ENCODE peak calls at places on chromosomes 3 and 15, in four cellular contexts. I is GM04504, J is hepatocyte, R is hippocampal formation. F is an unnamed sample.

GRCh38 chr3:183038221-183038620 is 57.9 kb upstream of the DCUN1D1 start:
- DNase-seq in I (no peak), J (no peak), R (no peak), F (no peak)

GRCh38 chr15:29670945-29671307 is 151.3 kb downstream of the TJP1 start:
- DNase-seq in I (no peak), J (peak), R (no peak), F (peak)

GRCh38 chr3:96814581-96815567 is at the start of gene EPHA6:
- DNase-seq in I (no peak), J (peak), R (peak), F (no peak)

GRCh38 chr3:108489776-108490175 is 20.6 kb downstream of the MYH15 start:
- DNase-seq in I (no peak), J (peak), R (peak), F (no peak)

GRCh38 chr3:124760601-124761000 is 30.3 kb downstream of the UMPS start:
- DNase-seq in I (peak), J (peak), R (no peak), F (no peak)

GRCh38 chr3:9500108-9501050 is 53.2 kb downstream of the LHFPL4 start:
- DNase-seq in I (peak), J (peak), R (no peak), F (peak)

GRCh38 chr15:90376789-90377188 is 11.3 kb upstream of the IQGAP1 start:
- DNase-seq in I (no peak), J (no peak), R (no peak), F (no peak)

GRCh38 chr3:15606434-15606891 is 4.9 kb downstream of the BTD start:
- DNase-seq in I (no peak), J (peak), R (no peak), F (no peak)

GRCh38 chr3:13822042-13822441 is 57.8 kb downstream of the WNT7A start:
- DNase-seq in I (no peak), J (no peak), R (no peak), F (no peak)

GRCh38 chr3:41318520-41318919 is 119.2 kb downstream of the CTNNB1 start:
- DNase-seq in I (no peak), J (peak), R (no peak), F (no peak)

GRCh38 chr15:74441248-74441939 is 7.6 kb upstream of the SEMA7A start:
- DNase-seq in I (no peak), J (no peak), R (no peak), F (no peak)

GRCh38 chr15:99413955-99414754 is 151.6 kb upstream of the MEF2A start:
- DNase-seq in I (no peak), J (no peak), R (no peak), F (no peak)

F was measured in SJSA1.